ENCODE peak calls at places on chromosomes 16 and 17, in five cellular contexts. G is sigmoid colon, U is ovary, F is A673, M is OCI-LY7. W is an unnamed sample.

GRCh38 chr16:10871157-10871991 is 5.6 kb upstream of the CIITA start:
- DNase-seq in G (peak), U (no peak), F (no peak), M (peak), W (peak)

GRCh38 chr16:30813821-30814189 is 26.8 kb upstream of the ZNF629 start:
- DNase-seq in G (no peak), U (no peak), F (no peak), M (no peak), W (no peak)

GRCh38 chr17:18258356-18259038 is at the start of gene FLII:
- DNase-seq in G (peak), U (peak), F (peak), M (peak), W (peak)

GRCh38 chr16:69532761-69533459 is 32.9 kb upstream of the NFAT5 start:
- DNase-seq in G (no peak), U (no peak), F (no peak), M (no peak), W (no peak)

GRCh38 chr16:73365010-73365409 is 317.1 kb upstream of the ZFHX3 start:
- DNase-seq in G (no peak), U (peak), F (peak), M (no peak), W (no peak)

GRCh38 chr16:84973226-84973625 is 38.1 kb downstream of the ZDHHC7 start:
- DNase-seq in G (no peak), U (no peak), F (no peak), M (no peak), W (no peak)

GRCh38 chr16:8631373-8631772 is 9.9 kb downstream of the METTL22 start:
- DNase-seq in G (no peak), U (no peak), F (no peak), M (no peak), W (no peak)

GRCh38 chr16:87926246-87927194 is 9.8 kb downstream of the CA5A start:
- DNase-seq in G (no peak), U (peak), F (no peak), M (no peak), W (peak)

GRCh38 chr16:88297178-88297720 is 85.5 kb upstream of the ZNF469 start:
- DNase-seq in G (no peak), U (no peak), F (no peak), M (no peak), W (no peak)

GRCh38 chr17:286571-286970 is 66.0 kb downstream of the RPH3AL start:
- DNase-seq in G (peak), U (no peak), F (no peak), M (no peak), W (no peak)

GRCh38 chr17:28533091-28533670 is 19.2 kb downstream of the UNC119 start:
- DNase-seq in G (no peak), U (no peak), F (no peak), M (no peak), W (no peak)

GRCh38 chr17:45225051-45225700 is 3.5 kb downstream of the FMNL1 start:
- DNase-seq in G (no peak), U (no peak), F (no peak), M (peak), W (no peak)

GRCh38 chr17:18070861-18071340 is 16.8 kb upstream of the DRG2 start:
- DNase-seq in G (no peak), U (no peak), F (peak), M (no peak), W (peak)

GRCh38 chr17:73359987-73360410 is 48.2 kb upstream of the CDC42EP4 start:
- DNase-seq in G (no peak), U (no peak), F (no peak), M (no peak), W (no peak)

GRCh38 chr16:59368586-59368985 is 634.5 kb upstream of the GOT2 start:
- DNase-seq in G (no peak), U (no peak), F (no peak), M (no peak), W (no peak)

GRCh38 chr17:80845121-80845862 is 146.3 kb upstream of the CHMP6 start:
- DNase-seq in G (no peak), U (no peak), F (no peak), M (peak), W (no peak)

GRCh38 chr17:82098939-82099765 is 1.1 kb upstream of the FASN start:
- DNase-seq in G (no peak), U (no peak), F (no peak), M (peak), W (peak)

GRCh38 chr17:13346081-13346533 is 255.6 kb downstream of the HS3ST3A1 start:
- DNase-seq in G (no peak), U (peak), F (no peak), M (no peak), W (no peak)

GRCh38 chr17:32303861-32304288 is 38.1 kb downstream of the C17orf75 start:
- DNase-seq in G (no peak), U (no peak), F (no peak), M (no peak), W (no peak)

GRCh38 chr16:88078111-88078775 is 127.0 kb downstream of the BANP start:
- DNase-seq in G (no peak), U (no peak), F (no peak), M (no peak), W (no peak)

GRCh38 chr17:73731733-73732132 is 87.5 kb upstream of the SDK2 start:
- DNase-seq in G (no peak), U (no peak), F (no peak), M (no peak), W (no peak)

GRCh38 chr17:236641-237405 is 55.4 kb upstream of the DOC2B start:
- DNase-seq in G (peak), U (no peak), F (no peak), M (no peak), W (no peak)

GRCh38 chr17:72622661-72623433 is 469.6 kb downstream of the SLC39A11 start:
- DNase-seq in G (no peak), U (no peak), F (no peak), M (no peak), W (no peak)

GRCh38 chr17:15341385-15341849 is at the start of gene TEKT3:
- DNase-seq in G (peak), U (peak), F (no peak), M (no peak), W (no peak)

GRCh38 chr16:73735018-73735417 is 561.6 kb upstream of the PSMD7 start:
- DNase-seq in G (no peak), U (no peak), F (no peak), M (no peak), W (no peak)

GRCh38 chr17:42906772-42907171 is 6.2 kb downstream of the G6PC1 start:
- DNase-seq in G (no peak), U (no peak), F (no peak), M (no peak), W (no peak)

GRCh38 chr17:69282002-69282401 is 44.9 kb downstream of the ABCA5 start:
- DNase-seq in G (no peak), U (no peak), F (no peak), M (no peak), W (no peak)

GRCh38 chr17:82287849-82288601 is 14.5 kb upstream of the CSNK1D start:
- DNase-seq in G (peak), U (peak), F (no peak), M (no peak), W (no peak)

GRCh38 chr16:54980821-54981220 is 50.2 kb downstream of the IRX5 start:
- DNase-seq in G (no peak), U (no peak), F (no peak), M (no peak), W (no peak)

GRCh38 chr16:86831366-86831765 is 253.0 kb downstream of the FOXL1 start:
- DNase-seq in G (peak), U (no peak), F (no peak), M (peak), W (no peak)

GRCh38 chr17:15431766-15432165 is 35.7 kb downstream of the CDRT4 start:
- DNase-seq in G (peak), U (no peak), F (no peak), M (no peak), W (no peak)

GRCh38 chr17:45262516-45263476 is 902 bp upstream of the SPATA32 start:
- DNase-seq in G (peak), U (no peak), F (no peak), M (no peak), W (no peak)

GRCh38 chr16:82631701-82632685 is 5.2 kb downstream of the CDH13 start:
- DNase-seq in G (peak), U (no peak), F (no peak), M (no peak), W (no peak)
- TF ChIP-seq CTCF in G (no peak), U (no peak), F (peak), M (peak), W (peak)

DNA sequence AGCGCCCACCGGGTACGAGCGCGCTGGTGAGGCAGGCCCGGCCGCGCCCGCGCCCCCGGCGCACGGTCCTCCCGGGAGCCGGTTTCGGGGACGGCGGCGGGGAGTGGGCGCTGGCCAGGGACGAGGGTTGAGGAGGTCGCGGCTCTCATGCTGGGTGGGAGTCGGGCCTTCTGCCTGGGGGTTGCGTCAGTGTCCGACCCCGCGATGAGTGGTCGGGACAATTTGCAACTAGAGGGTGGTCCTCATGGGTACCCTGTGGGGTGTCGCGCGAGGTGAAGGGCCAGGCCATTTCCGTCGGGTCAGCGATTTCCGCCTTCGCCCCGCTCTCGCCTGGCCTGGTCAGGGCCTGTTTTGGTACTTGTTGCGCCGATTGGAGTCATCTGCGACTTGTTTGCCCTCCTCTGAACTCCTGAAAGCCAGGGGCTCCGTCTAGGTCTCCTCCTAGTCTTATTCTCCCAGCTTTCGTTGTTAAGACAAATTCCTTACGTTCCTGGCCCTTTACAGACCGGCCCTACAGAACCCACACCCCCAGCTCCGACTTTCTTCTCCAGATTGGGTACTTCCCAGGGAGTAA is 14.9 kb downstream of the NAA60 start:
- DNase-seq in G (no peak), U (peak), F (no peak), M (peak), W (no peak)
- TF ChIP-seq CTCF in G (no peak), U (no peak), F (no peak), M (no peak), W (no peak)

DNA sequence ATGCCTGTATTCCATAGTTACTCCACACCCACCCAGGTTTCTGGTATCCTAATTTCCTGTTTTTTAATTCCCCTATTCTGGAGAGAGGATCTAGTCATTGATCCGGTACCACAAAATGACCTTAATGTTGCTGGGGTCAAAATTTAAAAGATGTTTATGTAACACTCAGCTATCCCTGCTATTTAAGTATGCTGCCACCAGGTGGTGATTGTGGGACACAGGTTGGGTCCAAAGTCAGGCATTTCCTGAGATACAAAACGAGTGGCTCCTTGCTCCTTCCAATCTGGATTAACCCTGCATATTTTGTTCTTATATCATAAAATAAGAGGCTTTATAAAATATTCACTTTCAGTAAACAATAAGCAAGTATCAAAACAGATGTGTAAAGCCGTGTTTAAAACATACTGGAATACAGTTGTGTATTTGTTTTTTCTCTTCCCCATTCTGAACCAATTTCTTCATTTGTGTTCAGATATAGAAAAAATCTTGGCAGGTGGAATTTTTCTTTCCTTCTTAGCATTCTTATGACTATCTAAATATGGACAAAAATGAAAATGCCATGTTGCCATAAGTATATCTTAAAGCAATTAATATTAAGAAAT is 16.3 kb downstream of the HS3ST4 start:
- DNase-seq in G (no peak), U (no peak), F (peak), M (peak), W (peak)
- TF ChIP-seq CTCF in G (no peak), U (no peak), F (peak), M (peak), W (peak)

GRCh38 chr16:47017636-47018035 is 44.2 kb upstream of the DNAJA2 start:
- DNase-seq in G (no peak), U (no peak), F (no peak), M (no peak), W (no peak)

GRCh38 chr16:47018223-47018891 is 44.9 kb upstream of the DNAJA2 start:
- DNase-seq in G (no peak), U (no peak), F (peak), M (peak), W (peak)

GRCh38 chr16:47013910-47014309 is 40.4 kb upstream of the DNAJA2 start:
- DNase-seq in G (no peak), U (no peak), F (no peak), M (no peak), W (no peak)

GRCh38 chr16:47016700-47017133 is 43.2 kb upstream of the DNAJA2 start:
- DNase-seq in G (no peak), U (no peak), F (no peak), M (no peak), W (peak)

GRCh38 chr16:47019563-47019962 is 46.1 kb upstream of the DNAJA2 start:
- DNase-seq in G (no peak), U (no peak), F (peak), M (no peak), W (no peak)
- TF ChIP-seq CTCF in G (no peak), U (no peak), F (peak), M (peak), W (no peak)

GRCh38 chr16:1929105-1929504 is 10.9 kb upstream of the HS3ST6 start:
- DNase-seq in G (no peak), U (peak), F (peak), M (peak), W (peak)

GRCh38 chr16:1929578-1930337 is 11.5 kb upstream of the HS3ST6 start:
- DNase-seq in G (peak), U (peak), F (peak), M (peak), W (peak)

GRCh38 chr16:1930338-1930720 is 12.1 kb upstream of the HS3ST6 start:
- DNase-seq in G (no peak), U (no peak), F (no peak), M (no peak), W (no peak)

GRCh38 chr16:1933097-1933661 is 9.8 kb downstream of the MSRB1 start:
- DNase-seq in G (no peak), U (no peak), F (no peak), M (no peak), W (no peak)

DNA sequence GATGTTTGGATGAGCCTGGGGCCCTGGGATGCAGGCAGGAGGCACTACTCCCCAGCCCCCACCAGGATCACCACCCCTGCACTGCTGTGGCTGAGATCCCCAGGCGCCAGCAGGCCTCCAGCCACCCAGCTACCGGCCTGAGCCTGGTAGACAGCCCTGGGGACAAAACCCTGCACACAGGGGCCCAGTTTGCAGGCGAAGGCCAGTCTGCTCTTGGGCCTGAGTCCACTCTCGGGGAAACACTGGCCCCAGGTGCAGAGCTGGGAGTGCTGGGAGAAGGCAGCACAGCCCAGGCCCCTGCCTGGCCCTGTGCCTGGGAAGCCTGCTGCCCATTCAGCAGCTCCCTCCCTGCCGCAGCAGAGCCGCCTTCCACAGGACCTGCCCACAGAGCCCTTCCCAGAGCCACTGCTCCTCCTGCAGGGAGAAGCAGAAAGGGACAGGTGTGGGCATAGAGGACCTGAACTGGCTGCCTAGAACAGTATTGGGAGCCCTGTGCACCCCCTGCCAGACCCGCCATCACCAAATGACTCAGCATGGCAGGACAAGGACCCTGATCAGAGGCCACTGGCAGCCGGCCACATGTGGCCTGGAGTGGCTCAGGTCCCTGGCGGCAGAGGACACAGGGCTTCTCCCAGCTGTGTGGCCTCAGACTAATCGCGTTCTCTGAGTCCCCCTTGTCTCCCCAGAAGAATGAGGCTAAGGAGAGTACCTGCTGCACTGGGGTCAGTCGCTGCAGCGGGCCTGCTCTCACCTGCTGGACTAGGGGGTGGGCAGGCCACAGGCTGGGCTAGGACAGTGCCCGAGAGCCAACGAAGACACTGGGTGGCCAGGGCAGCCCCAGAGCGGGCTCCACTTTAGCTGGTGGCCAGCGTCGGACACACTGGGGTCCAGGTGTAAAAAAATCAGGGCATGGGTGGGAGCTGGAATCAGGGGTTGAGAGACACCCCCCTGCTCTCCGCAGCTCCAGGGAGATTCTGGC is 10.7 kb downstream of the MSRB1 start:
- DNase-seq in G (no peak), U (no peak), F (no peak), M (no peak), W (no peak)
- TF ChIP-seq CTCF in G (no peak), U (no peak), F (no peak), M (no peak), W (no peak)

GRCh38 chr17:51120357-51120738 is 320 bp downstream of the SPAG9 start:
- DNase-seq in G (peak), U (no peak), F (no peak), M (peak), W (peak)
- TF ChIP-seq CTCF in G (no peak), U (no peak), F (no peak), M (no peak), W (no peak)

DNA sequence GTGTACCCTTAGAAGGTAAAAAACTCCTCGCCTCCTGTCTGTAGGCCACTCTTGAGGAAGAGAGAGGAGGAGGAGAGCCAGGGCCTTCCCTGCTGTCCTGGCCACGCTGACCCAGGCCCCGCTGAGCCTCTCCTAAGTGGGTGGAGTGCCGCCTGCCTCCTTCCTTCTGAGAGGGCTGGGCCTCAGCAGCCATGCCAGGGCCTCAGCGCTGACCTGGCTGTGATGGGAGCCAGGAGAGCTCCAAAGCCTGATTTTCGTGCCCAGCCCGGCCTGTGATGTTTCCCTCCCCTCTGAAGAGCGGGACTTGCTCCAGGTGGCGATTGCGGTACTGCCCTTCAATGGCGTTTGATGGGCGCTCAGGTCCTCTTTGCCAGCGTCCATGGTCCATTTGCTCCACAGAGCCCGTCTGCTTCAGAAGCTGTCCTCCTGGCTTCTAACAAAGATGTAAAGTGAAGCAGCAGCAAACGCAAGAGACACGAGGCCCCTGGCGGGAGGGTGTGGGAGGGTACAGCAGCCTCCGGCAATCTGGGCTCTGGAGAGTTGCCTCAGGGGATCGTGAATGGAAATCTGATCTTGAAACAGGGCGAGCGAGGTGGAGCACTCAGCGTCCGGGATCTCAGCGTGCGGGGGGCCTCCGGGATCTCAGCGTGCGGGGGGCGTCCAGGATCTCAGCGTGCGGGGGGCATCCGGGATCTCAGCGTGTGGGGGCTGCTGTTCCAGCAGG is 93.5 kb downstream of the NPIPB11 start:
- DNase-seq in G (peak), U (peak), F (peak), M (no peak), W (no peak)
- TF ChIP-seq CTCF in G (no peak), U (no peak), F (no peak), M (no peak), W (no peak)

GRCh38 chr17:79168486-79169055 is 93.9 kb downstream of the ENGASE start:
- DNase-seq in G (no peak), U (no peak), F (no peak), M (no peak), W (no peak)

GRCh38 chr17:79169861-79170260 is 95.2 kb downstream of the ENGASE start:
- DNase-seq in G (no peak), U (no peak), F (no peak), M (no peak), W (no peak)

GRCh38 chr17:79169366-79169765 is 94.7 kb downstream of the ENGASE start:
- DNase-seq in G (no peak), U (no peak), F (no peak), M (no peak), W (no peak)

GRCh38 chr17:79174193-79174765 is 99.7 kb downstream of the ENGASE start:
- DNase-seq in G (no peak), U (no peak), F (no peak), M (no peak), W (no peak)

GRCh38 chr17:79171152-79171551 is 96.5 kb downstream of the ENGASE start:
- DNase-seq in G (no peak), U (no peak), F (no peak), M (no peak), W (no peak)
- TF ChIP-seq CTCF in G (no peak), U (no peak), F (no peak), M (no peak), W (no peak)

GRCh38 chr17:4858068-4858879 is 25.1 kb downstream of the MINK1 start:
- DNase-seq in G (no peak), U (no peak), F (no peak), M (no peak), W (no peak)

GRCh38 chr17:4861052-4861451 is 27.9 kb downstream of the MINK1 start:
- DNase-seq in G (no peak), U (no peak), F (no peak), M (no peak), W (no peak)

GRCh38 chr17:4858880-4859260 is 25.7 kb downstream of the MINK1 start:
- DNase-seq in G (peak), U (no peak), F (no peak), M (no peak), W (no peak)

GRCh38 chr17:4860651-4861050 is 27.5 kb downstream of the MINK1 start:
- DNase-seq in G (no peak), U (no peak), F (no peak), M (no peak), W (no peak)

GRCh38 chr17:4859816-4860625 is 26.9 kb downstream of the MINK1 start:
- DNase-seq in G (no peak), U (no peak), F (no peak), M (no peak), W (no peak)
- TF ChIP-seq CTCF in G (no peak), U (no peak), F (no peak), M (no peak), W (no peak)

W was measured in GM20000.